ENCODE peak calls at places on chromosomes 2 and 18, in five cellular contexts. Y is tibial artery, Z is small intestine, X is endodermal cell, I is pancreas. T is an unnamed sample. For H3K4me1, the result is how much of the 10 kb centered on the place peaks cover.

GRCh38 chr2:97730245-97730644 is 16.9 kb downstream of the ZAP70 start:
- DNase-seq in Y (no peak), Z (no peak), X (no peak), I (no peak), T (no peak)

GRCh38 chr2:210454336-210454735 is 22.2 kb downstream of the LANCL1 start:
- DNase-seq in Y (no peak), Z (no peak), X (no peak), I (no peak), T (no peak)

GRCh38 chr2:199261221-199261620 is 196.5 kb downstream of the SATB2 start:
- DNase-seq in Y (no peak), Z (no peak), X (no peak), I (no peak), T (no peak)

GRCh38 chr18:29191263-29191662 is 1014.3 kb upstream of the CDH2 start:
- DNase-seq in Y (no peak), Z (no peak), X (peak), I (no peak), T (no peak)

GRCh38 chr2:72153026-72153791 is 5.5 kb upstream of the CYP26B1 start:
- DNase-seq in Y (no peak), Z (no peak), X (peak), I (peak), T (peak)

GRCh38 chr18:3960142-3960541 is 495.0 kb downstream of the DLGAP1 start:
- DNase-seq in Y (no peak), Z (no peak), X (no peak), I (no peak), T (no peak)

GRCh38 chr2:219702796-219703545 is 75.5 kb downstream of the SLC4A3 start:
- DNase-seq in Y (no peak), Z (no peak), X (no peak), I (no peak), T (peak)

GRCh38 chr2:43542285-43542933 is 53.4 kb downstream of the THADA start:
- DNase-seq in Y (no peak), Z (peak), X (no peak), I (no peak), T (no peak)

GRCh38 chr2:232126301-232127085 is 165.0 kb downstream of the DIS3L2 start:
- DNase-seq in Y (no peak), Z (no peak), X (no peak), I (no peak), T (no peak)

GRCh38 chr2:8482432-8482831 is 199.4 kb upstream of the ID2 start:
- DNase-seq in Y (no peak), Z (no peak), X (no peak), I (peak), T (no peak)

GRCh38 chr2:19933351-19933981 is 31.7 kb upstream of the TTC32 start:
- DNase-seq in Y (no peak), Z (no peak), X (no peak), I (no peak), T (no peak)

GRCh38 chr18:35311506-35311905 is 21.5 kb upstream of the ZSCAN30 start:
- DNase-seq in Y (no peak), Z (no peak), X (no peak), I (no peak), T (no peak)

GRCh38 chr2:219608399-219608964 is 10.8 kb downstream of the STK11IP start:
- DNase-seq in Y (no peak), Z (no peak), X (peak), I (no peak), T (no peak)

GRCh38 chr2:175904035-175904434 is 98.0 kb downstream of the LNPK start:
- DNase-seq in Y (no peak), Z (no peak), X (no peak), I (no peak), T (no peak)

GRCh38 chr18:7038330-7038846 is 79.2 kb downstream of the LAMA1 start:
- DNase-seq in Y (peak), Z (peak), X (peak), I (no peak), T (peak)

GRCh38 chr18:341102-341501 is 73.3 kb upstream of the THOC1 start:
- DNase-seq in Y (no peak), Z (no peak), X (no peak), I (no peak), T (no peak)

GRCh38 chr2:108612514-108613183 is 78.4 kb downstream of the LIMS1 start:
- DNase-seq in Y (no peak), Z (peak), X (no peak), I (no peak), T (peak)

GRCh38 chr2:218128781-218129478 is 3.1 kb downstream of the CXCR2 start:
- DNase-seq in Y (no peak), Z (peak), X (no peak), I (no peak), T (no peak)

GRCh38 chr2:141264848-141265247 is 866.0 kb downstream of the LRP1B start:
- DNase-seq in Y (no peak), Z (no peak), X (no peak), I (no peak), T (no peak)

GRCh38 chr18:487371-487770 is 13.1 kb downstream of the COLEC12 start:
- DNase-seq in Y (no peak), Z (no peak), X (no peak), I (no peak), T (no peak)

GRCh38 chr18:36544036-36544725 is 246.7 kb downstream of the FHOD3 start:
- DNase-seq in Y (peak), Z (peak), X (no peak), I (no peak), T (no peak)

GRCh38 chr2:201126308-201127127 is 10.6 kb downstream of the CFLAR start:
- DNase-seq in Y (no peak), Z (peak), X (peak), I (no peak), T (no peak)

GRCh38 chr2:145260674-145261073 is 740.8 kb upstream of the ZEB2 start:
- DNase-seq in Y (no peak), Z (no peak), X (no peak), I (no peak), T (no peak)

GRCh38 chr2:235811446-235812184 is 317.8 kb downstream of the AGAP1 start:
- DNase-seq in Y (no peak), Z (no peak), X (no peak), I (peak), T (no peak)

GRCh38 chr2:174835797-174836255 is 71.6 kb upstream of the CHRNA1 start:
- DNase-seq in Y (no peak), Z (no peak), X (no peak), I (no peak), T (no peak)

GRCh38 chr2:120109186-120110061 is 96.5 kb downstream of the EPB41L5 start:
- DNase-seq in Y (no peak), Z (peak), X (no peak), I (no peak), T (no peak)

GRCh38 chr18:36758623-36759022 is 70.2 kb downstream of the TPGS2 start:
- DNase-seq in Y (no peak), Z (no peak), X (no peak), I (no peak), T (no peak)

GRCh38 chr2:224579411-224579810 is 5.8 kb downstream of the CUL3 start:
- DNase-seq in Y (no peak), Z (no peak), X (no peak), I (no peak), T (no peak)
- H3K4me1 ChIP-seq in Y (under half), Z (under half), X (under half), I (under half), T (under half)

GRCh38 chr2:45288532-45288931 is 279.3 kb upstream of the SIX2 start:
- DNase-seq in Y (no peak), Z (no peak), X (no peak), I (no peak), T (no peak)
- H3K4me1 ChIP-seq in Y (under half), Z (under half), X (under half), I (under half), T (under half)

GRCh38 chr2:46550686-46551404 is 71.5 kb downstream of the TMEM247 start:
- DNase-seq in Y (no peak), Z (no peak), X (peak), I (no peak), T (no peak)

GRCh38 chr2:46552086-46552485 is 72.7 kb downstream of the TMEM247 start:
- DNase-seq in Y (no peak), Z (no peak), X (no peak), I (no peak), T (no peak)

GRCh38 chr2:46555011-46555410 is 75.6 kb downstream of the TMEM247 start:
- DNase-seq in Y (no peak), Z (no peak), X (peak), I (no peak), T (no peak)

GRCh38 chr2:46554381-46554780 is 75.0 kb downstream of the TMEM247 start:
- DNase-seq in Y (peak), Z (no peak), X (no peak), I (no peak), T (no peak)

DNA sequence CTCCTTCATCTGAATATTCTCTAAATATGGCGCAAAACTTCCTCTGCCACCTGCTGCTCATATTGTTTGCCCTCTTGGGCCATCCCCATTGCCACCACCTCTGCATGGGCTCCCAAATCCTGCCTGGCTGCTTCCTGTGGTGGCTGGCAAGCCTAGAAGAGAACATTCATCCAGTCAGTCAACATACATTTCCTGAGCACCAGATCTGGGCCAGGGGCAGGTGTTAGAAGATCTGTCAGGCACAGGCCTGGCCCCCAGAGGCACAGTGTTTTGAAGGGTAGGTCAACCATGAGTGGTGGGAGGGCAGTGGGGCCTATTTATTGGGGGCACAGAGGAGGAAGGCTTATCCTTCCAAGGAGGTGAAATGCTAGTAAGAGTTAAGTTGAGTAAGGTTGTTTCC is 73.2 kb downstream of the TMEM247 start:
- DNase-seq in Y (no peak), Z (no peak), X (no peak), I (no peak), T (no peak)
- H3K4me1 ChIP-seq in Y (under half), Z (under half), X (under half), I (under half), T (under half)

DNA sequence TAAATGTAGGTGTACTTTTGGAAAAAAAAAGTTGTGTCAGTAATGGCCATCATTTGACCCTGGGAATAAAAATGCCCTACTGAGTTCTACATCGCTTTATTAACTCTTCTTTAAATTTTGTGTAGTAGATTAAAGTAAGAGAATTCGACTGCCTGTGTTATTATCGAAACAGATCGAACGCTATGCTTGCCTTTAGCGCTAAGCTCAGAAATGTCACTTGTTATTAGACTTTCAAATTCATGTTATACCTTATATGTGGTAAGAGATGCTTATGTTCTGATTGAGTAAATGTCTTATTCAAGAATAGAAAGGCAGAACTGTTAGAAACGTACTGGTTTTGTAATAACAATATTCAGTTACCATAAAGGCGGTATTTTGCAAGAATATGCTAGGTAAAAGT is 1.4 kb downstream of the UGP2 start:
- DNase-seq in Y (no peak), Z (no peak), X (no peak), I (no peak), T (no peak)
- H3K4me1 ChIP-seq in Y (under half), Z (under half), X (under half), I (under half), T (under half)

GRCh38 chr18:77055429-77056310 is 76.9 kb downstream of the MBP start:
- DNase-seq in Y (no peak), Z (peak), X (no peak), I (no peak), T (no peak)

GRCh38 chr18:77059294-77059916 is 73.2 kb downstream of the MBP start:
- DNase-seq in Y (peak), Z (peak), X (peak), I (no peak), T (no peak)

GRCh38 chr18:77057043-77057442 is 75.5 kb downstream of the MBP start:
- DNase-seq in Y (peak), Z (no peak), X (no peak), I (no peak), T (no peak)

GRCh38 chr18:77056399-77057015 is 76.1 kb downstream of the MBP start:
- DNase-seq in Y (no peak), Z (peak), X (peak), I (no peak), T (no peak)

DNA sequence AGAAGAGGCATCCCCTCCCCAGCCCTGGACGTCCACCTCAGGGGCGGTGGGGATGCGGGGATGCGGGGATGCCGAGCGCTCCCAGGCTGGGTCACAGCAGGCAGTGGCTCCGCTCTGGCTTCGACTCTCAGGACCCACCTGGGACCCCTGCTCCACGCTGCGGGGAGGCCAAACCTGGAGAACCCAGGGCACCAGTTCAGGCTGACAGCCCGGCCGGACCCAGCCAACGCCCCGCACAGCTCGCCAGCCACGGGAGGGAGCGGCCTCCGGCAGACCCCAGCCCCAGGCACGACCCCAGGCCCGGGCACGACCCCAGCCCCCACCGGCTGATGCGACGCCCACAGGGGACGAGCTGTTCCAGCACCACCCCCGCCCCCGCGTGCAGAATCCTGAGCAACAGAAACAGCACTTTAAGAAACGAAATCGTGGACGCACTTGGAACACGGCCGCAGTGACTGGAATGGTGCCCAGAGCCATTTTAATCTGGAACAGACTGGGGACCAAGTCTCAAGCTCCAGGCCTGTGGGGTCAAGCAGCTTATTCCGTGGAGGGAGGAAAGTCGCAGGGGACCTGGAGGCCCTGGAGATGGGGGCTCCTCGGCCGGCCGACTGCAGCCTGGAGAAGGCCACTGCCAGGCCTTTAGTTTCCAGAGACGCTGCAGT is 74.3 kb downstream of the MBP start:
- DNase-seq in Y (peak), Z (no peak), X (no peak), I (no peak), T (no peak)
- H3K4me1 ChIP-seq in Y (under half), Z (under half), X (under half), I (under half), T (under half)

GRCh38 chr2:28909655-28910054 is 15.2 kb downstream of the WDR43 start:
- DNase-seq in Y (no peak), Z (no peak), X (no peak), I (no peak), T (no peak)
- H3K4me1 ChIP-seq in Y (under half), Z (under half), X (under half), I (under half), T (under half)

DNA sequence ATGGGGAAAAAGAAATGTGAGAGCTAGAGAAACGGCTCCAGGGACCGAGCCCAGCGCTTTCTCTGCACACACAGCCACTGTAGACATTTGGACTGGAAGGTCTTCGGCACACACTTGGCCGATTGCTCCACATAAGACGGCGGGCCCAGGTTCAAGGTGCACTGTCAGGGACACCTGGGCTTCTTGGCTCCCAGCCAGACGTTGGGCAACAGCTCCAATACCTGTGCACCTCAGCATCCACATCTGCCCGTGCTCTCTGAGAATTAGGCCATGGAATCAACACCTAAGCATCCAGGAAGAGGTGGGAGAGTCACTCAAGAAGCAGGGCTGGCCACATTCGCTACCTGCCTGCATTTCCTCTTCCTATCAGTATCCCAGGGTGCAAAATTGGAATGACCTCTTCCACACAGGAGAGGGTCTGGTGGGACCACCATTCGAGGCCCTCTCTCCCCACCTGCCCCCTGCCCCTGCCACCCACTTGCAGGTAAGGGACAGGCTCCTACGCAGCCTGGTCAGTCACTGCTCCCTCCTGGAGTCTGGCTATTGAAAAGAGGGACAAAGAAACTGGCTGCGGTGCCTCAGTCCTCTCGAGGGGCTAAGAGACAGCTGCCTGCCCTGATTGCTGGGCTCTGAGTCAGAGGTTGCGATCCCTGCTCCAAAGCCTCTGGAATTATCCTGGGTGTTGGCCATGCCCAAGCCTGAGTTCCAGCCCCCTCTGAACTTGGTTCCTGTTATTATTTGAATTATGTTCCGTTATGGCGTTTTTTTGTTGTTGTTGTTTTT is 40.1 kb upstream of the TAF1B start:
- DNase-seq in Y (peak), Z (peak), X (peak), I (peak), T (no peak)
- H3K4me1 ChIP-seq in Y (under half), Z (under half), X (under half), I (under half), T (under half)

GRCh38 chr2:71071681-71072398 is 3.4 kb downstream of the NAGK start:
- DNase-seq in Y (peak), Z (peak), X (peak), I (no peak), T (peak)

GRCh38 chr2:71067567-71068217 is 756 bp upstream of the NAGK start:
- DNase-seq in Y (no peak), Z (no peak), X (no peak), I (peak), T (no peak)

GRCh38 chr2:71070294-71071025 is 2.0 kb downstream of the NAGK start:
- DNase-seq in Y (no peak), Z (peak), X (peak), I (no peak), T (no peak)

GRCh38 chr2:71068218-71069035 is at the start of gene NAGK:
- DNase-seq in Y (peak), Z (peak), X (peak), I (peak), T (peak)

GRCh38 chr2:71069376-71069775 is 928 bp downstream of the NAGK start:
- DNase-seq in Y (no peak), Z (no peak), X (no peak), I (no peak), T (no peak)
- H3K4me1 ChIP-seq in Y (under half), Z (under half), X (under half), I (under half), T (under half)

GRCh38 chr2:67341012-67341318 is 56.2 kb upstream of the ETAA1 start:
- DNase-seq in Y (no peak), Z (no peak), X (no peak), I (no peak), T (no peak)
- H3K4me1 ChIP-seq in Y (under half), Z (under half), X (under half), I (under half), T (under half)

T was measured in lung.